ENCODE peak calls at places on chromosome X, in nine cellular contexts. Q is OCI-LY7, M is fibroblast of lung, B is hepatocyte, Z is astrocyte, D is GM23248, X is PC-3, J is K562, W is endothelial cell of umbilical vein. G is an unnamed sample. For H4K20me1 and H3K4me1, the result is how much of the 10 kb centered on the place peaks cover.

GRCh38 chrX:119790977-119791436 is 423 bp downstream of the RPL39 start:
- DNase-seq in J (peak), B (peak), W (peak), Q (peak), X (peak), M (peak), D (peak), Z (peak), G (no peak)

GRCh38 chrX:87049567-87049966 is 468.0 kb upstream of the KLHL4 start:
- DNase-seq in M (no peak), Q (no peak), B (no peak), J (no peak), Z (no peak), D (no peak), X (no peak), W (no peak), G (no peak)

GRCh38 chrX:40971736-40972135 is 113.5 kb upstream of the USP9X start:
- DNase-seq in M (peak), Z (no peak), Q (no peak), W (no peak), D (no peak), B (no peak), X (peak), J (no peak), G (no peak)

GRCh38 chrX:42530027-42530426 is 247.9 kb downstream of the PPP1R2C start:
- DNase-seq in X (peak), D (peak), Z (peak), B (peak), Q (no peak), J (no peak), W (no peak), M (peak), G (no peak)

GRCh38 chrX:148722966-148723365 is 222.5 kb downstream of the AFF2 start:
- DNase-seq in J (no peak), Q (no peak), D (no peak), B (no peak), M (no peak), W (no peak), Z (no peak), X (no peak), G (no peak)

GRCh38 chrX:122626871-122627270 is 557.2 kb upstream of the GRIA3 start:
- DNase-seq in Z (peak), Q (no peak), D (peak), W (no peak), B (no peak), M (no peak), X (peak), J (no peak), G (no peak)

GRCh38 chrX:43500996-43501694 is 155.0 kb upstream of the MAOA start:
- DNase-seq in M (no peak), D (no peak), W (no peak), B (no peak), Q (no peak), X (no peak), J (no peak), Z (no peak), G (no peak)

GRCh38 chrX:1390621-1391369 is 1.1 kb downstream of the SLC25A6 start:
- DNase-seq in Q (no peak), X (no peak), Z (no peak), B (no peak), M (no peak), D (peak), W (no peak), J (no peak), G (no peak)

GRCh38 chrX:4935846-4936245 is 1222.4 kb upstream of the PRKX start:
- DNase-seq in Z (no peak), B (no peak), J (no peak), D (no peak), W (no peak), M (no peak), X (peak), Q (peak), G (no peak)

GRCh38 chrX:132044953-132045352 is 21.9 kb downstream of the STK26 start:
- DNase-seq in B (no peak), M (no peak), D (no peak), X (no peak), Q (no peak), J (peak), Z (no peak), W (peak), G (no peak)

GRCh38 chrX:154486396-154487207 is at the start of gene UBL4A:
- DNase-seq in Z (peak), D (peak), X (peak), M (no peak), B (peak), J (peak), W (peak), Q (peak), G (peak)

GRCh38 chrX:47217121-47217851 is 1.2 kb upstream of the CDK16 start:
- DNase-seq in J (no peak), W (no peak), B (peak), D (peak), Q (no peak), M (no peak), Z (peak), X (peak), G (peak)
- H4K20me1 ChIP-seq in J (under half), W (under half), B (under half), D (under half), Q (under half), M (under half), Z (half or more), X (under half), G (under half)

DNA sequence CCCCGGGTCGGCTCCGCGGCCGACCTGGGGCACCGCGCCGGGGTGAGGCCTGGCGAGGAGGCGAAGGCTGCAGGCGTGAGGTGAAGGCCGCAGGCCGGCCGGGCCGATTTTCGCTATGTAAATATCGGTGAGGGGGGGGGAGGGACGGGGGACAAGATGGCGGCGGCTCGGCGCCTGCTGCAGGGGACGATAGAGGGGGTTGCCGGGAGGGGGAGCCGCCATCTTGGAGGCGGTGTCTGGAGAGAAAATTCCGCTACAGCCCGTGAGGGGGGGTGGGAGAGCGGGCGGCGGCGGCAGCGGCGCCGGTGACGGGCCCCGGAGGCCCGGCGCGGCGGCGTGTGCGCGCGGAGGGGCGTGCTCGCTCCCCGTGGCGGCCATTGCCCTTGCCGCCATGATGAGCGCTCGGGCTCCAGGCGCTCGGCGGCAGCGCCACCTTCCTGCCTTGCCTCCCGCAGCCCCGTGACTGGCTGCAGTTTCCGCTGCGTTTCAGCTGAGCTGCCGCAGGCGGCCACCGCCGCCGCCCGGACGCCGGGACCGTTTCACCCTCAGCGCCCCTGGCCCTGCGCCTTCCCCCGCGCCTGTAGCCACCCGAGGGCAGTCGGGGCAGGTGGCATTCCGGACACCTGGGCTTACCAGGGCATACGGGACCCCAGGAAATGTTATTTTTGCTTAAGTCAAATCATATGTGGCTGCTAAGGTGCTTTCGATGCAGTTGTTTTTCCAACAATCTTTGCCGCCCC is 692 bp downstream of the ZFX start:
- DNase-seq in W (peak), Z (peak), M (peak), J (peak), X (peak), B (peak), D (peak), Q (peak), G (peak)
- H3K4me1 ChIP-seq in W (half or more), Z (under half), M (under half), J (under half), X (half or more), B (half or more), D (half or more), Q (half or more), G (half or more)

GRCh38 chrX:10769165-10769564 is 148.8 kb upstream of the MID1 start:
- DNase-seq in D (peak), Q (peak), J (peak), X (peak), M (peak), W (peak), Z (peak), B (peak), G (no peak)
- H3K27ac ChIP-seq in D (peak), Q (no peak), J (no peak), X (no peak), M (peak), W (no peak), Z (peak), B (peak), G (no peak)

GRCh38 chrX:13692771-13693231 is 3.9 kb downstream of the RAB9A start:
- DNase-seq in W (no peak), X (no peak), J (no peak), B (no peak), Q (no peak), M (no peak), D (no peak), Z (peak), G (no peak)
- H4K20me1 ChIP-seq in W (under half), X (under half), J (under half), B (half or more), Q (under half), M (under half), D (under half), Z (under half), G (under half)

GRCh38 chrX:51891245-51891644 is 2.2 kb upstream of the MAGED1 start:
- DNase-seq in B (no peak), D (no peak), Q (no peak), W (no peak), Z (no peak), M (no peak), J (no peak), X (no peak), G (no peak)
- H3K4me1 ChIP-seq in B (under half), D (under half), Q (under half), W (under half), Z (under half), M (under half), J (under half), X (under half), G (under half)